ENCODE peak calls at places on chromosomes 11 and 22, in six cellular contexts. G is astrocyte of the spinal cord, I is AG04450, W is WERI-Rb-1, B is PC-3, D is body of pancreas. L is an unnamed sample.

GRCh38 chr11:119759324-119759723 is 30.3 kb upstream of the NECTIN1 start:
- DNase-seq in G (peak), I (no peak), W (no peak), B (peak), D (no peak), L (no peak)

GRCh38 chr11:44011797-44012196 is 36.0 kb upstream of the ACCSL start:
- DNase-seq in G (no peak), I (no peak), W (no peak), B (peak), D (no peak), L (no peak)

GRCh38 chr11:77495526-77495925 is 21.6 kb upstream of the PAK1 start:
- DNase-seq in G (no peak), I (no peak), W (no peak), B (no peak), D (no peak), L (no peak)

GRCh38 chr22:50261615-50262459 is at the start of gene MAPK12:
- DNase-seq in G (no peak), I (no peak), W (peak), B (peak), D (no peak), L (no peak)

GRCh38 chr11:110472858-110473257 is 43.1 kb downstream of the FDX1 start:
- DNase-seq in G (no peak), I (no peak), W (no peak), B (peak), D (no peak), L (no peak)

GRCh38 chr11:61797263-61797944 is 4.7 kb downstream of the FEN1 start:
- DNase-seq in G (peak), I (peak), W (peak), B (peak), D (peak), L (peak)

GRCh38 chr11:124863137-124863825 is 2.0 kb upstream of the ROBO3 start:
- DNase-seq in G (peak), I (no peak), W (peak), B (peak), D (peak), L (no peak)

GRCh38 chr11:28439403-28439802 is 331.2 kb downstream of the METTL15 start:
- DNase-seq in G (no peak), I (no peak), W (no peak), B (no peak), D (no peak), L (no peak)

GRCh38 chr11:65651589-65652510 is 10.9 kb downstream of the RELA start:
- DNase-seq in G (peak), I (no peak), W (no peak), B (peak), D (no peak), L (no peak)

GRCh38 chr11:12294613-12295012 is 82.8 kb upstream of the PARVA start:
- DNase-seq in G (no peak), I (no peak), W (no peak), B (no peak), D (no peak), L (no peak)

GRCh38 chr11:1017269-1018005 is 19.1 kb downstream of the MUC6 start:
- DNase-seq in G (no peak), I (no peak), W (no peak), B (peak), D (peak), L (no peak)
- H3K4me3 ChIP-seq in G (no peak), I (no peak), W (no peak), B (no peak), D (no peak), L (no peak)

GRCh38 chr11:3047637-3048036 is 9.6 kb downstream of the CARS1 start:
- DNase-seq in G (no peak), I (no peak), W (no peak), B (no peak), D (no peak), L (no peak)

GRCh38 chr11:3050386-3051325 is 6.6 kb downstream of the CARS1 start:
- DNase-seq in G (no peak), I (no peak), W (peak), B (no peak), D (no peak), L (no peak)

GRCh38 chr11:3051435-3052108 is 5.7 kb downstream of the CARS1 start:
- DNase-seq in G (no peak), I (no peak), W (peak), B (no peak), D (no peak), L (no peak)

GRCh38 chr11:3052109-3052479 is 5.1 kb downstream of the CARS1 start:
- DNase-seq in G (no peak), I (no peak), W (no peak), B (no peak), D (no peak), L (no peak)

DNA sequence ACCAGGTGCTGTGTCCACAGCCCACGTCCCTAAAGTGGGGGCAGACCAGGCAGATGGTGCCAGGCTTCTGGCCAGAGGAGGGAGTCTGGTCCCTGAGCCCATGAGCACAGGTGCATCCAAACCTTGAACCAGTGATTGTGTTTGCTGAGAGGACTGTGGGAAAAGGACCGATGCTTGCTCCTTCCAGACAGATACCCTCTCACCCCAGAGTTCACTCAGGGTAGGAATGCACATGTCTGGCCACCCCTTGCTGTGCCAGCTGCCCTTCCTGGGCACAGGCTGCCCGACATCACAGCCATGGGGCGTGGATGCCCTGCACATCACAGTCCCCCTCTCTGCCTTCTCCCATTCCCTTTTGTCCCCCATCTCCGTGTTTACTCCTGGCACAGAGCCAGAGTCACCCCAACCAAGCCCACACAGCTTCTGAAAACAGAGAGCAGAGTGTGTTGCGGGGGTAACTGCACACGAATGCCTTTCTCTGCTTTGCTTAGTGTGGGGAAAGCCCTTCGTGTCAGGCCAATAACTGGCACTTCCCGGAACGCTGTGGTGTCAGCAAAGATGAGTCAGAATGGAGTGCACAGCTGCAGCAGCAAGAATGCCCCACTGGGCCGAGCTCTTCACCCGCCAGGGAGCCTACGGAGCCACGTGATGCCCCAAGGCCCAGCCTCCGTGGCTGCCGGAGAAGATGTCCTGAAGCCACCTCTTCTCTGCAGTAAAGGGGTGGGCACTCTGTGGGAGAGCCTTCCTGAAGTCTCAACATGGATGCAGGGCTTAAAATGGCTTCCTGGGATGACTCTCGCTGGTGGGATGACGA is 7.6 kb downstream of the CARS1 start:
- DNase-seq in G (peak), I (peak), W (peak), B (peak), D (peak), L (peak)
- TF ChIP-seq CTCF in G (peak), I (peak), W (peak), B (peak), D (peak), L (peak)

DNA sequence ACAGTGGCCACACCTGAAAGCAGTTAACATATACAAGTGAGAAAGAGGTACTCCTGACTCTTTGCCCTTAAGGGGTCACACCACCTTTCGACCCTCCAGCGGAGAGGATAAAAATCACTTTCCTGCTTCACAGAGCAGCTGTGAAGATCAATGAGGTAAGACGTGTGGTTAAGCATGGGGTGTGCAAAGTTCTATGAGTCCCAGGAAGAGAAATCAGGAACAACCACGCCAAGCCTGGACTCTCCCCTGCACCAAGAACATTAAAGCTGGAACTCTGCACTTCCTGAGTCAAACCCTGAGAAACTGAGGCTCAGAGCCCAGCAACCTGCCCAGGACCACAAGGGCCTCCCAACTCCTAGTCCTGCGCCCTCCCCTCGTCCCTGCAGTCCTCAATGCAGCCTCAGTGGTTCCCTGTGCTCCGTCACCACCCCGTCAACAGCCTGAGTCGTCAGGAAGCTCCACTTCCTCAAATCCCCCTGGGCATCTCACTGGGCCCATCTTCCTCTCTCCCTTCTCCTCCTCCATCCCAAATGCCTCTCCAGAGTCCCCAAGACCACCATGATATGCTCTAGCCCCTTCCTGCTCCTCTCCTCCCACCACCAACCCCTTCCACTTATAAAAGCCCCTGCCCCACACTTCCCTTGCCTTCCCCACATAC is 17.7 kb downstream of the TNKS1BP1 start:
- DNase-seq in G (no peak), I (no peak), W (no peak), B (no peak), D (no peak), L (no peak)
- H3K4me3 ChIP-seq in G (no peak), I (no peak), W (no peak), B (peak), D (no peak), L (no peak)

GRCh38 chr11:2961080-2961479 is 31.0 kb downstream of the NAP1L4 start:
- DNase-seq in G (no peak), I (no peak), W (no peak), B (no peak), D (no peak), L (no peak)

GRCh38 chr11:2954263-2954662 is 25.0 kb upstream of the PHLDA2 start:
- DNase-seq in G (no peak), I (no peak), W (no peak), B (no peak), D (no peak), L (no peak)

GRCh38 chr11:2950825-2951224 is 21.6 kb upstream of the PHLDA2 start:
- DNase-seq in G (peak), I (no peak), W (no peak), B (no peak), D (no peak), L (no peak)

GRCh38 chr11:2951235-2952110 is 22.3 kb upstream of the PHLDA2 start:
- DNase-seq in G (peak), I (no peak), W (no peak), B (no peak), D (no peak), L (no peak)

GRCh38 chr11:2955896-2956476 is 26.8 kb upstream of the PHLDA2 start:
- DNase-seq in G (peak), I (no peak), W (no peak), B (no peak), D (no peak), L (no peak)
- TF ChIP-seq CTCF in G (peak), I (peak), W (no peak), B (peak), D (no peak), L (no peak)